ENCODE peak calls at places on chromosomes 5 and 9, in five cellular contexts. S is RPMI8226, D is MCF 10A, P is LHCN-M2, H is EL. Z is an unnamed sample.

GRCh38 chr5:146753618-146754123 is 124.9 kb downstream of the PPP2R2B start:
- DNase-seq in S (no peak), D (no peak), P (no peak), H (no peak), Z (no peak)

GRCh38 chr5:158175664-158176507 is 316.9 kb upstream of the CLINT1 start:
- DNase-seq in S (no peak), D (peak), P (no peak), H (peak), Z (no peak)

GRCh38 chr5:94672746-94673145 is 54.3 kb downstream of the SLF1 start:
- DNase-seq in S (no peak), D (no peak), P (no peak), H (no peak), Z (no peak)

GRCh38 chr5:180366303-180366702 is 13.2 kb upstream of the GFPT2 start:
- DNase-seq in S (no peak), D (no peak), P (peak), H (peak), Z (no peak)

GRCh38 chr5:171953860-171954701 is 52.4 kb downstream of the FBXW11 start:
- DNase-seq in S (no peak), D (no peak), P (peak), H (peak), Z (no peak)

GRCh38 chr9:126750941-126751725 is 53.7 kb upstream of the ZBTB43 start:
- DNase-seq in S (peak), D (no peak), P (no peak), H (no peak), Z (no peak)

GRCh38 chr5:31361906-31362900 is 168.7 kb downstream of the CDH6 start:
- DNase-seq in S (no peak), D (no peak), P (peak), H (peak), Z (no peak)

GRCh38 chr9:131736440-131736839 is 3.4 kb downstream of the RAPGEF1 start:
- DNase-seq in S (no peak), D (no peak), P (no peak), H (no peak), Z (no peak)

GRCh38 chr5:177358333-177358939 is 712 bp downstream of the RGS14 start:
- DNase-seq in S (no peak), D (no peak), P (no peak), H (no peak), Z (no peak)

GRCh38 chr9:28073278-28073677 is 500.0 kb upstream of the C9orf72 start:
- DNase-seq in S (peak), D (peak), P (peak), H (peak), Z (no peak)

Z was measured in HuH-7.5.